ENCODE peak calls at places on chromosomes 4 and X, in six cellular contexts. X is CD4-positive, CD25-positive, alpha-beta regulatory T cell; C is gastrocnemius medialis; G is Caco-2; Y is kidney; B is heart right ventricle. O is an unnamed sample. For H3K4me1, the result is how much of the 10 kb centered on the place peaks cover.

GRCh38 chr4:88106205-88106604 is 52.2 kb downstream of the ABCG2 start:
- DNase-seq in B (no peak), G (no peak), Y (no peak), C (no peak), X (no peak), O (no peak)

GRCh38 chrX:134933911-134934310 is 56.9 kb upstream of the SMIM10 start:
- DNase-seq in X (no peak), Y (no peak), G (no peak), C (no peak), B (peak), O (no peak)

GRCh38 chr4:27234306-27234899 is 373.8 kb downstream of the STIM2 start:
- DNase-seq in C (no peak), X (no peak), B (no peak), G (no peak), Y (no peak), O (no peak)

GRCh38 chr4:39706829-39707511 is 9.0 kb downstream of the UBE2K start:
- DNase-seq in X (peak), Y (no peak), C (no peak), B (no peak), G (peak), O (no peak)

GRCh38 chrX:133706890-133707289 is 278.5 kb downstream of the GPC3 start:
- DNase-seq in C (no peak), Y (no peak), G (no peak), X (no peak), B (no peak), O (no peak)

GRCh38 chr4:10457255-10457801 is at the start of gene ZNF518B:
- DNase-seq in Y (peak), G (no peak), B (peak), X (peak), C (peak), O (peak)

GRCh38 chr4:18105023-18106011 is 83.8 kb upstream of the LCORL start:
- DNase-seq in Y (no peak), C (no peak), X (no peak), B (no peak), G (no peak), O (no peak)

GRCh38 chr4:16852168-16852567 is 46.3 kb downstream of the LDB2 start:
- DNase-seq in G (no peak), C (no peak), Y (no peak), X (no peak), B (no peak), O (no peak)

GRCh38 chr4:67928547-67928946 is 34.7 kb downstream of the TMPRSS11A start:
- DNase-seq in B (no peak), X (no peak), C (no peak), Y (no peak), G (no peak), O (no peak)

GRCh38 chr4:46258436-46258835 is 131.5 kb downstream of the GABRA2 start:
- DNase-seq in B (no peak), C (no peak), X (no peak), G (no peak), Y (no peak), O (no peak)

GRCh38 chr4:3464911-3465697 is 2.0 kb downstream of the DOK7 start:
- DNase-seq in G (no peak), Y (peak), C (peak), X (no peak), B (no peak), O (no peak)

GRCh38 chrX:115030635-115031034 is 13.2 kb upstream of the IL13RA2 start:
- DNase-seq in Y (no peak), G (no peak), X (no peak), C (no peak), B (no peak), O (no peak)

GRCh38 chrX:20140410-20140809 is 1.2 kb downstream of the EIF1AX start:
- DNase-seq in G (no peak), B (no peak), X (peak), C (no peak), Y (no peak), O (no peak)

GRCh38 chr4:125311503-125311902 is 3.3 kb upstream of the FAT4 start:
- DNase-seq in X (no peak), B (no peak), G (no peak), C (no peak), Y (no peak), O (no peak)

DNA sequence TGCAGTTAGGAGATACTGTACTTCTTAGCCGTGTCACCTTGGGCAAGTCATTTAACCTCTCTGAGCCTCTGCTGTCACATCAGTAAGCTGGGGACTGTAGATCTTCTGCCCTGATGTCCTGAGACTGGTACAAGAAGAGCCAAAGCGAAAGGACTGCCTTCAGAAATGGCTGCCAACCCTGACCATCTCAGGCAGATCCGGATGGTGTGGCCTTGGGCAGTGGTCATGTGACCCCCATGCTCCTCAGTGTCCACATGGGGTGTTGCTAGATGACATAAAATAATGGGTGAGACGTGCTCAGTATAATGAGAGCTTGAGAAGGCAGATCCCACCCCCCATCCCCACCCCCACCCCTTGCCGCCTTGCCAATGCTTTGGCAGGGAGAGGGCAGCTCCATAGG is 60.4 kb upstream of the MTM1 start:
- DNase-seq in C (no peak), Y (no peak), X (no peak), B (no peak), G (no peak), O (no peak)
- H3K4me1 ChIP-seq in C (under half), Y (under half), X (under half), B (under half), G (under half), O (under half)

DNA sequence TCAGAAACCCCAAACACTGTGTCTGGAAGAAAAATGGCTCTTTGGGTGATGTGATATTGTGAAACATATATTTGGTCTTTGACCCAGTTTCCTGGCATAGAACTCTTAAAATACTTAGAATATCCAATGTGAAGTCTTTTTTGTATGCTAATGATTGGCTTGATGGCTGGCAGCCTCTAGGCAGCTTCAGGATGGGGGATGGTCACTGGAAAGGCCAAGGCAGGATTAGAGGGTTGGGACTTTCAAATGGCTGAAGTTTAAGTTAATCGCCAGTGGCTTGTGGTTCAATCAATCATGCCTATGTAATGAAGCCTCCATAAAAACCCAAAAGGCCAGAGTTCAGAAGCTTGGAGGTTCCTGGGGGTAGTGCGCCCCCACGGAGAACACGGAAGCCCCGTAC is 33.5 kb upstream of the ESX1 start:
- DNase-seq in C (no peak), X (no peak), B (no peak), Y (no peak), G (no peak), O (no peak)
- H3K4me1 ChIP-seq in C (under half), X (under half), B (under half), Y (under half), G (under half), O (under half)

GRCh38 chr4:8600266-8600665 is 7.7 kb downstream of the CPZ start:
- DNase-seq in Y (no peak), G (no peak), X (no peak), C (no peak), B (no peak), O (no peak)
- H3K4me1 ChIP-seq in Y (under half), G (under half), X (under half), C (under half), B (under half), O (under half)

GRCh38 chr4:20367446-20367845 is 115.7 kb downstream of the SLIT2 start:
- DNase-seq in C (no peak), G (no peak), X (no peak), B (no peak), Y (no peak), O (no peak)

GRCh38 chr4:20370284-20370683 is 118.6 kb downstream of the SLIT2 start:
- DNase-seq in X (no peak), B (no peak), Y (no peak), C (no peak), G (no peak), O (no peak)

GRCh38 chr4:20364969-20365368 is 113.3 kb downstream of the SLIT2 start:
- DNase-seq in X (no peak), B (no peak), Y (no peak), G (no peak), C (no peak), O (no peak)

DNA sequence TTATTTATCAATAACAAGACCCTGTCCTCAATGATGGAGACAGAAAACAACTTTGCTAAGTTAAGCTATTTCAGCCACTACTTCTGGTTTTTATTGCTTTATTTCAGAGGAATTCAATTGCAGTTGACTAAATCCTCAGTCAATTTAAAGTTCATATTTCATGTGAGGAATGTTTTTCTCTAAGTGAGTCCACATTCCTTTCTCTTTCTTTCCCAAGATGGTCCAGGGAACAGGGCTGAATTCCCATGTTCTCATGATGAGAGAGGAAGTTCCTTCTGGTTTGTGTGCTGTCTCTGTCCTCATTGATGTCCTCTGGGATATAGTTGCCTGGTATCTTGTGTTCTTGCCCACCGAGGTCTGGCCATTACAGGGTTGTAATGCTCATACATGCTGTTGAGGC is 117.2 kb downstream of the SLIT2 start:
- DNase-seq in Y (no peak), B (no peak), C (no peak), G (no peak), X (no peak), O (no peak)
- H3K4me1 ChIP-seq in Y (under half), B (under half), C (under half), G (under half), X (under half), O (under half)

GRCh38 chrX:152871260-152871659 is 26.6 kb upstream of the ZNF185 start:
- DNase-seq in B (no peak), Y (no peak), X (no peak), C (no peak), G (no peak), O (no peak)
- H3K4me1 ChIP-seq in B (under half), Y (under half), X (under half), C (under half), G (under half), O (under half)

GRCh38 chr4:1564535-1565375 is 119.4 kb downstream of the FAM53A start:
- DNase-seq in X (no peak), G (no peak), Y (peak), C (no peak), B (no peak), O (no peak)
- H3K4me1 ChIP-seq in X (under half), G (under half), Y (under half), C (under half), B (under half), O (under half)

O was measured in CD4-positive, alpha-beta memory T cell.